ENCODE peak calls at places on chromosomes 13 and 19, in six cellular contexts. M, K, D, O, P and A are unnamed samples.

GRCh38 chr13:36553501-36553900 is 120.3 kb upstream of the SERTM1 start:
- DNase-seq in M (no peak), D (no peak), O (no peak), P (no peak), K (no peak), A (no peak)

GRCh38 chr13:85601526-85601925 is 197.7 kb downstream of the SLITRK6 start:
- DNase-seq in O (no peak), M (no peak), D (no peak), K (no peak), P (no peak), A (no peak)

GRCh38 chr13:42815686-42816085 is 34.3 kb downstream of the FAM216B start:
- DNase-seq in O (no peak), D (no peak), P (peak; percentile 68), M (no peak), K (no peak), A (no peak)

GRCh38 chr13:38830442-38831045 is 143.7 kb downstream of the FREM2 start:
- DNase-seq in P (no peak), O (no peak), K (no peak), D (no peak), M (no peak), A (no peak)

GRCh38 chr19:46040952-46041500 is at the start of gene IGFL4:
- DNase-seq in D (no peak), O (no peak), M (no peak), K (no peak), P (no peak), A (no peak)

GRCh38 chr13:46751811-46752635 is 44.9 kb downstream of the ESD start:
- DNase-seq in D (no peak), O (peak; percentile 27), P (peak; percentile 13), M (peak; percentile 65), K (no peak), A (no peak)

GRCh38 chr13:55013051-55013450 is 1984.4 kb downstream of the OLFM4 start:
- DNase-seq in D (no peak), K (no peak), O (no peak), P (no peak), M (no peak), A (no peak)

GRCh38 chr13:41428155-41428554 is 29.2 kb upstream of the RGCC start:
- DNase-seq in M (no peak), P (no peak), K (no peak), D (peak; percentile 16), O (peak; percentile 40), A (peak; percentile 79)

GRCh38 chr19:15550847-15551182 is 42.5 kb downstream of the CYP4F22 start:
- DNase-seq in M (no peak), O (no peak), K (no peak), P (no peak), D (no peak), A (no peak)

GRCh38 chr13:36337938-36338337 is 8.3 kb downstream of the SPART start:
- DNase-seq in P (no peak), O (no peak), M (no peak), K (no peak), D (no peak), A (no peak)

GRCh38 chr13:48505597-48506091 is 27.2 kb downstream of the RCBTB2 start:
- DNase-seq in O (peak; percentile 49), K (no peak), P (no peak), M (peak; percentile 88), D (no peak), A (no peak)

GRCh38 chr13:85509512-85509911 is 289.7 kb downstream of the SLITRK6 start:
- DNase-seq in K (no peak), O (no peak), P (peak; percentile 41), M (no peak), D (no peak), A (no peak)

GRCh38 chr13:112705286-112705685 is 15.4 kb downstream of the ATP11A start:
- DNase-seq in M (no peak), P (no peak), K (no peak), O (no peak), D (no peak), A (no peak)

GRCh38 chr19:4829001-4829712 is 2.4 kb downstream of the TICAM1 start:
- DNase-seq in O (no peak), K (no peak), D (no peak), P (no peak), M (peak; percentile 81), A (no peak)
- TF ChIP-seq CTCF in O (no peak), K (no peak), D (no peak), P (no peak), M (peak; percentile 72), A (no peak)

DNA sequence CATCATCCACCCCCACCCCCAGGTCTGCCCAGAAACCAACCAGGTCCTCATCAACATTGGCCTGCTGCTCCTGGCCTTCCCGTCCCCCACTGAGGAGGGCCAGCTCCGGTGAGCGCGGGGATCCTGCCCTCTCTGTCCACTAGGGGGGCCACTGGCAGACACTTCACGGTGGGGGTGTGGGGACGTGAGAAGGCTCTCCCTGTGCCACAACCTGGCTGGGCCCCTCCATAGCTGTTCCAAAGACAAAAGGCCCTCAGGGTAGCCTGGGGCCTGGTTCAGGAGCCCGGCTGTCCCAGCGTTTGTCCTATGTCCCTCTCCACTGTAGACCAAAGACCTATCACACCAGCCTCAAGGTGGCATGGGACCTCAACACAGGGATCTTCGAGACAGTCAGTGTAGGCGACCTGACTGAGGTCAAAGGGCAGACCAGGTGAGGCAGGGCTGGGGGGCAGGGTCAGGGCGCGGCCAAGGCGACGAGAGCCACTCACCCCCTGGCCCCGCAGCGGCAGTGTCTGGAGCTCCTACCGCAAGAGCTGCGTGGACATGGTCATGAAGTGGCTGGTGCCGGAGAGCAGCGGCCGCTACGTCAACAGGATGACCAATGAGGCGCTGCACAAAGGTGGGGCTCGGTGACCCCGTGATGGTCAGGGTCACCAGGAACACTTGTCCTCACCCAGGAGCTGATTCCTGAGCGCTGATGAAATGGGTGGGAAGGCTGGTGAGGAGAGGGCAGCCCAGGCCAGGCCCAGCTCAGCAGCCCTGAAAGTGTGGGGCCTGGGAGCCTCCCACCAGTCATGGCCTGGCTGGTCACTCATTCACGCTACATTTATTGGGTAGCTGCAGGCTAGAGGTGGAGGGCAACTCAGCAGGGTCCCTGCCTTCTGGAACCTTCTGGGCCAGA is 7.9 kb downstream of the DCAF15 start:
- DNase-seq in M (no peak), D (peak; percentile 55), O (peak; percentile 27), P (no peak), K (no peak), A (no peak)
- TF ChIP-seq CTCF in M (peak; percentile 43), D (no peak), O (peak; percentile 27), P (peak; percentile 26), K (no peak), A (peak; percentile 29)

GRCh38 chr13:102774210-102774560 is 599 bp upstream of the TEX30 start:
- DNase-seq in M (no peak), D (no peak), O (no peak), P (no peak), K (no peak), A (no peak)
- TF ChIP-seq CTCF in M (no peak), D (no peak), O (no peak), P (no peak), K (no peak), A (no peak)

DNA sequence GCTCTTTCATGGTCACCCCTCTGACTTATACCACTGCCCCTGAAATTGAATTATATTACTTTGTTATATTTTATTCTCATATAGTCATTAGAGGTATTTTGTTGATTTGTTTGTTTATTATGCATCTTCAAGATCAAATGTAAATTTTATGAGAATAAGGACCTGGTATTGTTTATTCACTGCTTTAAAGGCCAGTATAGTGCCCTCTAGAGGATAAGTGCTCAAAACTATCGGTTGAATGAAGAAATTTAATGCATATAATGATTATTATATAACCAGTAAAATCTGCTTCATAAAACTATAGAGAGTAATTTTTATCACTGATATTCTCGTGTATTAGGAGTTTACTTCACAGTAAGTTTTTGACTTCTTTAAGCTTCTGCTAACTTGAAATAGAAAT is 1401.9 kb downstream of the SLITRK1 start:
- DNase-seq in P (peak; percentile 2), D (no peak), O (no peak), M (no peak), K (no peak), A (no peak)
- TF ChIP-seq CTCF in P (peak; percentile 25), D (peak; percentile 51), O (no peak), M (peak; percentile 69), K (no peak), A (peak; percentile 40)

GRCh38 chr19:37992761-37993160 is 85.8 kb downstream of the SIPA1L3 start:
- DNase-seq in P (no peak), D (no peak), O (no peak), M (no peak), K (no peak), A (no peak)
- TF ChIP-seq CTCF in P (no peak), D (no peak), O (no peak), M (no peak), K (no peak), A (no peak)

DNA sequence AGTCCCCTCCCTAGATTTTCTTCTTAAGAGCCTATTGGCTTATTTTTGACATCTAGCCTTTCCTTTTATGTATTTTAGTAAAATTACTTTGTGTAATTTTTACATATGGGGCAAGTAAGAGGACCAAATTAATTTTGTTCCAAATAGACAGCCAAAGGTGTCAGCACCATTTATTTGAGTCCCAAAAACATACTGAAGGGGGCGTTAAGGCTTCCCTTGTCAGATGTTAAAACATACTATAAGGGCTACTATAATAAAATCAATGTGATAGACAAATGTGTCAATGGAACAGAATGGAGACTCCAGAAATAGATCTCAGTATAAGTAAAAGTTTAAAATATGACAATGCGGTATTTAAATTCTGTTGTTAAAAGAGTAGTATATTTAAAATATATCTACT is 133.6 kb downstream of the MTUS2 start:
- DNase-seq in K (no peak), O (no peak), D (no peak), P (no peak), M (no peak), A (no peak)
- TF ChIP-seq CTCF in K (no peak), O (no peak), D (no peak), P (no peak), M (peak; percentile 52), A (no peak)